ENCODE peak calls at places on chromosomes 1 and 21, in nine cellular contexts. D is DND-41, T is GM23248, M is IMR-90, I is H1, J is K562, A is neuronal stem cell, U is neural progenitor cell, R is fibroblast of lung. L is an unnamed sample.

GRCh38 chr1:156897078-156897825 is 3.7 kb downstream of the PEAR1 start:
- DNase-seq in R (peak), T (peak), I (no peak), A (no peak), J (no peak), D (no peak), M (peak), U (no peak), L (peak)

GRCh38 chr1:212858461-212859265 is 588 bp downstream of the FLVCR1 start:
- DNase-seq in J (no peak), U (peak), M (peak), D (no peak), T (peak), R (peak), I (no peak), A (no peak), L (peak)

GRCh38 chr1:156676820-156677615 is at the start of gene NES:
- DNase-seq in J (peak), D (no peak), M (peak), U (peak), R (peak), I (no peak), T (peak), A (peak), L (no peak)

GRCh38 chr1:220119043-220119512 is 25.1 kb downstream of the IARS2 start:
- DNase-seq in D (no peak), A (no peak), J (peak), M (peak), R (peak), I (no peak), T (no peak), U (no peak), L (no peak)

GRCh38 chr1:219296916-219297315 is 123.2 kb downstream of the LYPLAL1 start:
- DNase-seq in A (no peak), T (no peak), U (no peak), M (no peak), D (no peak), R (peak), J (no peak), I (no peak), L (peak)

GRCh38 chr1:20588634-20589225 is at the start of gene CDA:
- DNase-seq in U (no peak), D (no peak), T (peak), I (no peak), J (peak), A (no peak), M (no peak), R (no peak), L (no peak)

GRCh38 chr1:2624735-2625300 is 8.0 kb downstream of the MMEL1 start:
- DNase-seq in T (no peak), A (no peak), R (no peak), I (no peak), J (no peak), D (no peak), M (no peak), U (no peak), L (no peak)

GRCh38 chr1:221335161-221336101 is 406.5 kb downstream of the DUSP10 start:
- DNase-seq in D (no peak), R (peak), I (no peak), J (no peak), U (peak), M (peak), A (peak), T (peak), L (peak)

GRCh38 chr21:15468368-15468767 is 261.4 kb upstream of the USP25 start:
- DNase-seq in U (no peak), M (no peak), D (no peak), I (no peak), T (no peak), A (no peak), R (no peak), J (no peak), L (no peak)

GRCh38 chr1:19623523-19623922 is 20.6 kb upstream of the NBL1 start:
- DNase-seq in I (no peak), R (no peak), M (peak), U (no peak), D (no peak), A (no peak), T (peak), J (no peak), L (no peak)

GRCh38 chr1:66048011-66048410 is 255.3 kb downstream of the PDE4B start:
- DNase-seq in D (no peak), I (no peak), A (no peak), R (no peak), J (no peak), U (no peak), M (peak), T (peak), L (no peak)

GRCh38 chr1:24216254-24216653 is 29.2 kb upstream of the IFNLR1 start:
- DNase-seq in T (no peak), I (no peak), U (no peak), D (no peak), J (no peak), A (no peak), R (no peak), M (no peak), L (no peak)

GRCh38 chr1:113941245-113941559 is 12.1 kb downstream of the HIPK1 start:
- DNase-seq in U (no peak), T (no peak), A (no peak), M (no peak), I (no peak), D (no peak), R (no peak), J (no peak), L (no peak)

GRCh38 chr1:22212400-22213233 is 69.7 kb upstream of the WNT4 start:
- DNase-seq in A (no peak), T (no peak), I (no peak), U (peak), R (no peak), M (no peak), D (no peak), J (no peak), L (no peak)

GRCh38 chr1:11157867-11158266 is 31.3 kb upstream of the ANGPTL7 start:
- DNase-seq in I (no peak), D (no peak), M (peak), T (peak), R (peak), J (no peak), A (no peak), U (no peak), L (no peak)

GRCh38 chr1:17984510-17985085 is 123.0 kb upstream of the IGSF21 start:
- DNase-seq in J (peak), I (peak), M (no peak), T (peak), A (peak), D (peak), R (no peak), U (peak), L (peak)

GRCh38 chr1:29591601-29592260 is 355.4 kb downstream of the PTPRU start:
- DNase-seq in J (no peak), D (no peak), I (no peak), A (no peak), U (no peak), M (no peak), T (no peak), R (no peak), L (no peak)

GRCh38 chr1:223730471-223730870 is 18.1 kb downstream of the CAPN2 start:
- DNase-seq in U (no peak), J (no peak), T (no peak), I (no peak), R (no peak), A (no peak), D (no peak), M (no peak), L (no peak)

GRCh38 chr21:33234618-33235520 is 5.1 kb downstream of the IFNAR2 start:
- DNase-seq in J (no peak), I (no peak), R (no peak), T (no peak), D (no peak), A (no peak), U (no peak), M (no peak), L (no peak)

GRCh38 chr1:232786845-232787455 is 18.3 kb upstream of the MAP10 start:
- DNase-seq in U (no peak), D (no peak), J (no peak), R (no peak), T (no peak), A (no peak), I (no peak), M (no peak), L (no peak)

GRCh38 chr1:169928438-169929209 is 34.9 kb upstream of the SCYL3 start:
- DNase-seq in A (peak), J (peak), I (no peak), M (peak), U (peak), T (peak), D (no peak), R (peak), L (peak)

GRCh38 chr1:109803901-109804331 is 40.2 kb upstream of the EPS8L3 start:
- DNase-seq in R (no peak), I (no peak), U (no peak), A (no peak), M (no peak), J (no peak), T (peak), D (peak), L (no peak)

GRCh38 chr1:24693827-24694379 is 50.8 kb downstream of the SRRM1 start:
- DNase-seq in U (no peak), A (no peak), I (no peak), M (no peak), D (no peak), R (no peak), J (no peak), T (peak), L (no peak)

GRCh38 chr21:15617968-15618367 is 111.8 kb upstream of the USP25 start:
- DNase-seq in I (no peak), M (peak), U (peak), J (no peak), T (peak), A (peak), R (peak), D (no peak), L (peak)

GRCh38 chr1:186670965-186671486 is 9.2 kb downstream of the PTGS2 start:
- DNase-seq in A (no peak), J (no peak), M (no peak), T (no peak), U (no peak), D (no peak), R (no peak), I (no peak), L (no peak)

GRCh38 chr1:15714438-15715136 is 21.5 kb upstream of the SLC25A34 start:
- DNase-seq in I (no peak), D (no peak), R (peak), J (no peak), T (peak), M (peak), A (no peak), U (no peak), L (peak)

GRCh38 chr1:206608108-206608698 is 4.1 kb downstream of the EIF2D start:
- DNase-seq in M (peak), D (peak), A (peak), R (peak), I (no peak), T (peak), U (peak), J (peak), L (no peak)

GRCh38 chr1:46595127-46595526 is 8.9 kb downstream of the MKNK1 start:
- DNase-seq in R (no peak), J (peak), U (no peak), D (peak), I (no peak), M (no peak), T (no peak), A (no peak), L (no peak)

GRCh38 chr21:17989780-17990179 is 170.6 kb upstream of the C21orf91 start:
- DNase-seq in T (no peak), J (no peak), A (no peak), I (no peak), R (no peak), U (peak), M (no peak), D (no peak), L (no peak)

GRCh38 chr1:58570817-58571216 is 6.2 kb downstream of the TACSTD2 start:
- DNase-seq in U (no peak), D (no peak), M (no peak), T (peak), J (no peak), I (no peak), R (no peak), A (no peak), L (no peak)

GRCh38 chr1:47824297-47824696 is 172.9 kb downstream of the TRABD2B start:
- DNase-seq in U (no peak), A (no peak), J (no peak), R (no peak), T (no peak), D (no peak), I (no peak), M (no peak), L (no peak)

GRCh38 chr21:44766818-44767354 is 34.7 kb downstream of the UBE2G2 start:
- DNase-seq in U (no peak), I (no peak), R (no peak), D (no peak), T (no peak), A (no peak), M (no peak), J (no peak), L (no peak)

GRCh38 chr1:200738733-200739498 is at the start of gene CAMSAP2:
- DNase-seq in D (peak), M (peak), J (peak), A (peak), U (peak), R (peak), I (no peak), T (peak), L (peak)

GRCh38 chr1:23483327-23484252 is at the start of gene ASAP3:
- DNase-seq in R (peak), I (peak), U (peak), M (peak), D (no peak), T (peak), J (no peak), A (peak), L (peak)

GRCh38 chr1:24472527-24473251 is 29.9 kb upstream of the RCAN3 start:
- DNase-seq in R (no peak), M (no peak), U (no peak), J (no peak), T (no peak), I (no peak), D (no peak), A (no peak), L (no peak)

DNA sequence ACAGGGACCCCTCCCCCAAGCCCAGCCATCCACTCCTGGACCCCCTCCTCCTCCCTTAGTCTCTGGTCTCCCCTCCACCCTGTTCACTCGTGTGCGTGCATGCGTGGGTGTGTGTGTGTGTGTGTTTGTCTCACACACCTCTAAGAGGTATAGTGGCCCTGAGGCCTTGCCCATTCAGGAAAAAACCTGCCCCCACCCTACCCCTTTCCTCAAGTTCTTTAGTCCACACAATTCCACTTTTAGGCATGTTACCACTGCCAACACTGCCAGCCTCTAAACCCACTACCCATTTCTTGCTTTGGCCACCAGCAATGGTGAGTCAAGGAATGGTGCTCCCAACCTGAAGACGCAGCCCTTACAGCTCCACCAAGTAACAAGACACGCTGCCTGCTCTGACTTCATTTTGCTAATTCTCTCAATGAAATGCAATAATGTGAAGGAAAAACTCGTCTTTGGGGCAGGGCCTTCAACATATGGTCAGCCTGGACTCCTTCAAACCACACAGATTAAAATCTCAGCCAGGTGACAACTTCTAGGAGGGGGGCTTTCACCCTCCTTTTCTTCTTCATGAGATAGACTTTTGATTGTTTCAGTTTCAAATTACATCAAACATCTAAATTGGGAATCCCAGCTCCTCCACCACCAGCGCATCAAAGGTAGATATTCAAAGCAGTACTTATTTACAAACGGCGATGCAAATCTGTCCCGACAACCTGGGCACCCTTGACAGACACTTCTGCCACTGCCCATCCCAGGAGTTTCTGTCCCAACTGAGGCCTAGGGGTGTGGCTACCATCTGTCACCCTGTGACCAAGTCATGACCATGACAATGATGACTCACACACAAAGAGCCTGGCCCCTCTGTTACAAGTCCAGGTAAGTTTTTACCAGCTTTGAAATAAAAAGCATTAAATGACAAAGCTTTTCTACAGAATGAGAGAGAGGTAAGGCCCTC is 29.8 kb downstream of the SSBP3 start:
- DNase-seq in M (no peak), A (no peak), U (no peak), I (no peak), D (no peak), R (no peak), T (no peak), J (peak), L (no peak)
- H3K9ac ChIP-seq in M (no peak), A (no peak), U (no peak), I (no peak), D (no peak), R (no peak), T (no peak), J (peak), L (no peak)

DNA sequence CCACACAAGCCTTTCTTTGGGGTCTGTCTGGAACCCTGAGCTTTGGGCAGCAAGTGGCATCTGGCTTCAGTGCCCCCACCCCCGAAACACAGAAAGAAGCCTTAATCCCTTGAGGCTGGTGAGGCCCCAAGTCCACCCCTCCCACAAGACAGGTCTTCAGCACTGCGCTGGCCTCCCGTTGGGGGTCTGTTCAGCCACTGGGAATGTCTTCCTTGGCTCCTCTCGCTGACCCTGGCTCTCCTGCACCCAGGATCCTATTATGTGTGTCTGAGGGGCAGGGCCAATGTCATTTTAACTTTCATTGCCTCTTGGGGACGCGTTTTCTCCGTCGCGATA is 26.9 kb downstream of the ATP8B2 start:
- DNase-seq in U (peak), T (no peak), M (no peak), R (no peak), I (no peak), A (no peak), J (no peak), D (no peak), L (no peak)
- H2AFZ ChIP-seq in U (peak), T (peak), M (peak), R (no peak), I (peak), A (peak), J (peak), D (no peak), L (peak)

GRCh38 chr1:35539824-35540261 is 17.4 kb downstream of the KIAA0319L start:
- DNase-seq in M (peak), J (no peak), T (peak), U (no peak), D (no peak), I (no peak), R (peak), A (no peak), L (peak)
- H3K9ac ChIP-seq in M (no peak), J (no peak), T (peak), U (no peak), D (no peak), I (no peak), R (no peak), A (no peak), L (peak)

DNA sequence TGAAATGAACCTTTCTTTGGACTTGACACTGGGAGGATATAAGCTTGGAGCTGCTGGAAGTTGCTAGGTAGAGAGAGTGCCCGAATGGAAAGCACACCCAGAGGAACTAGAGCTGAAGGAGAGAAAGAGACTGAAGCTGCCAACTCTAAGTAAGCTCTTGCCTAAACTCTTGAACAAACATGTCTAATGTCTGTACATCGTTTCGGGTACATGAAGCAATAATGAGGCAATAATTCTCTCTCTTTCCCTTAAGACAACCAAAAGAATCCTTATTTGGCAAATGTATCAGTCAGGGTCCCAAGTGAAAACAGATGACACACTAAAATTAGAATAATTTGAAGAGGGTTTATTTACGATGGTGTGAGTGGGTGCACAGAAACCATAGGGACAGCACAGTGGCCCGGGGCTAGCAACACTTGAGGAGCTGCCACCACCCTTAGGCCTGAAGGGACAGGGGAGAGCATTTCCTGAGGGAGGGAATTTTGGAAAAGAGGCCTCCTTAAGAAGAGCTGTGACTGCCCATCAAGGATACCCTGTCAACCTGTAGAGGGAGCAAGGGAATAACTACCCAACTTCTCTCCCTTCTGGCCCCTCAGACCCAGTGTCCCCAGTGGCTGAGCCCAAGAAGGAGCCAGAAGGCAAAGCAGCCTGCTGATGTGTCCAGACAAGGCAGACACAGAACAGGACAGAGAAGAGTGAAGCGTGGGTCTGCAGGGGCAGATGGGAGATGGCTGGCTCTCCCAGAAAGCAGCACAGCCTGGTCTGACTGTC is 36.1 kb upstream of the KHDRBS1 start:
- DNase-seq in M (peak), U (peak), R (peak), D (no peak), I (peak), T (peak), A (no peak), J (peak), L (no peak)
- H2AFZ ChIP-seq in M (peak), U (peak), R (no peak), D (no peak), I (peak), T (peak), A (peak), J (peak), L (no peak)

L was measured in astrocyte.